ENCODE peak calls at places on chromosome 19, in six cellular contexts. One of them, this sample, is unnamed.

GRCh38 chr19:6044056-6044805 is 66.1 kb downstream of the RFX2 start:
- DNase-seq in Peyer's patch: peak
- DNase-seq in dorsolateral prefrontal cortex: peak
- DNase-seq in esophagus squamous epithelium: no peak
- DNase-seq in neural progenitor cell: no peak
- DNase-seq in IMR-90: no peak
- DNase-seq in this sample: no peak

GRCh38 chr19:15194938-15195337 is 5.9 kb downstream of the NOTCH3 start:
- DNase-seq in Peyer's patch: no peak
- DNase-seq in dorsolateral prefrontal cortex: peak
- DNase-seq in esophagus squamous epithelium: no peak
- DNase-seq in neural progenitor cell: no peak
- DNase-seq in IMR-90: peak
- DNase-seq in this sample: peak

GRCh38 chr19:24063312-24063711 is 23.7 kb upstream of the ZNF254 start:
- DNase-seq in Peyer's patch: no peak
- DNase-seq in dorsolateral prefrontal cortex: no peak
- DNase-seq in esophagus squamous epithelium: no peak
- DNase-seq in neural progenitor cell: no peak
- DNase-seq in IMR-90: no peak
- DNase-seq in this sample: no peak

GRCh38 chr19:50402544-50403301 is 16.0 kb upstream of the SPIB start:
- DNase-seq in Peyer's patch: no peak
- DNase-seq in dorsolateral prefrontal cortex: no peak
- DNase-seq in esophagus squamous epithelium: no peak
- DNase-seq in neural progenitor cell: no peak
- DNase-seq in IMR-90: no peak
- DNase-seq in this sample: no peak

GRCh38 chr19:33988601-33989000 is 183.7 kb upstream of the LSM14A start:
- DNase-seq in Peyer's patch: no peak
- DNase-seq in dorsolateral prefrontal cortex: no peak
- DNase-seq in esophagus squamous epithelium: no peak
- DNase-seq in neural progenitor cell: peak
- DNase-seq in IMR-90: peak
- DNase-seq in this sample: peak

GRCh38 chr19:55173717-55174409 is 6.2 kb downstream of the SYT5 start:
- DNase-seq in Peyer's patch: peak
- DNase-seq in dorsolateral prefrontal cortex: no peak
- DNase-seq in esophagus squamous epithelium: no peak
- DNase-seq in neural progenitor cell: peak
- DNase-seq in IMR-90: peak
- DNase-seq in this sample: peak

GRCh38 chr19:43570174-43570791 is 5.0 kb downstream of the XRCC1 start:
- DNase-seq in Peyer's patch: no peak
- DNase-seq in dorsolateral prefrontal cortex: no peak
- DNase-seq in esophagus squamous epithelium: no peak
- DNase-seq in neural progenitor cell: no peak
- DNase-seq in IMR-90: no peak
- DNase-seq in this sample: no peak

GRCh38 chr19:13588953-13589833 is 82.9 kb upstream of the CACNA1A start:
- DNase-seq in Peyer's patch: peak
- DNase-seq in dorsolateral prefrontal cortex: peak
- DNase-seq in esophagus squamous epithelium: no peak
- DNase-seq in neural progenitor cell: peak
- DNase-seq in IMR-90: peak
- DNase-seq in this sample: peak

GRCh38 chr19:3176715-3177501 is 1.7 kb upstream of the S1PR4 start:
- DNase-seq in Peyer's patch: peak
- DNase-seq in dorsolateral prefrontal cortex: no peak
- DNase-seq in esophagus squamous epithelium: no peak
- DNase-seq in neural progenitor cell: no peak
- DNase-seq in IMR-90: peak
- DNase-seq in this sample: no peak

GRCh38 chr19:12834418-12834943 is at the start of gene RTBDN:
- DNase-seq in Peyer's patch: no peak
- DNase-seq in dorsolateral prefrontal cortex: peak
- DNase-seq in esophagus squamous epithelium: no peak
- DNase-seq in neural progenitor cell: peak
- DNase-seq in IMR-90: no peak
- DNase-seq in this sample: no peak

GRCh38 chr19:44848036-44848804 is 2.1 kb downstream of the NECTIN2 start:
- DNase-seq in Peyer's patch: peak
- DNase-seq in dorsolateral prefrontal cortex: no peak
- DNase-seq in esophagus squamous epithelium: no peak
- DNase-seq in neural progenitor cell: peak
- DNase-seq in IMR-90: peak
- DNase-seq in this sample: peak

DNA sequence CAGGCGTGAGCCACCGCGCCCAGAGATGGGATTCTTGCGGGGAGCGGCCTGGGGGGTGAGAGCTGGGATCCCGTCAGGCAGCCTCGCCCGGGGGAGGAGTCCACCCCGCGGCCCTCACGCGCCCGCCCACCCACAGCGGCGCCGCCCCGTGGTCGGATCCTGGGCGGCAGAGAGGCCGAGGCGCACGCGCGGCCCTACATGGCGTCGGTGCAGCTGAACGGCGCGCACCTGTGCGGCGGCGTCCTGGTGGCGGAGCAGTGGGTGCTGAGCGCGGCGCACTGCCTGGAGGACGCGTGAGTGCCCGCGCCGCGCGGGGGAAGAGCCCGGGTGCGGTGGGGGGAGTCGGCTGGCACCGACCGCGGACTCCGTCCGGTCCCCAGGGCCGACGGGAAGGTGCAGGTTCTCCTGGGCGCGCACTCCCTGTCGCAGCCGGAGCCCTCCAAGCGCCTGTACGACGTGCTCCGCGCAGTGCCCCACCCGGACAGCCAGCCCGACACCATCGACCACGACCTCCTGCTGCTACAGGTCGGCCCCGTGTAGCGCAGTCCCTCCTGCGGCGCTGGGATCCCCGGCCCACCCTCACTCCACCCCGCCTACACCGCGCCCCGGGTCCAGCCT is 1.1 kb downstream of the CFD start:
- DNase-seq in Peyer's patch: peak
- DNase-seq in dorsolateral prefrontal cortex: no peak
- DNase-seq in esophagus squamous epithelium: no peak
- DNase-seq in neural progenitor cell: peak
- DNase-seq in IMR-90: peak
- DNase-seq in this sample: no peak
- TF ChIP-seq CTCF in Peyer's patch: no peak
- TF ChIP-seq CTCF in dorsolateral prefrontal cortex: no peak
- TF ChIP-seq CTCF in esophagus squamous epithelium: peak
- TF ChIP-seq CTCF in neural progenitor cell: peak
- TF ChIP-seq CTCF in IMR-90: peak
- TF ChIP-seq CTCF in this sample: no peak

GRCh38 chr19:38247126-38247525 is 9.0 kb downstream of the PPP1R14A start:
- DNase-seq in Peyer's patch: no peak
- DNase-seq in dorsolateral prefrontal cortex: no peak
- DNase-seq in esophagus squamous epithelium: no peak
- DNase-seq in neural progenitor cell: no peak
- DNase-seq in IMR-90: no peak
- DNase-seq in this sample: no peak

GRCh38 chr19:38243279-38243673 is 12.9 kb downstream of the PPP1R14A start:
- DNase-seq in Peyer's patch: no peak
- DNase-seq in dorsolateral prefrontal cortex: no peak
- DNase-seq in esophagus squamous epithelium: no peak
- DNase-seq in neural progenitor cell: no peak
- DNase-seq in IMR-90: no peak
- DNase-seq in this sample: no peak

GRCh38 chr19:38247734-38248268 is 8.4 kb downstream of the PPP1R14A start:
- DNase-seq in Peyer's patch: no peak
- DNase-seq in dorsolateral prefrontal cortex: peak
- DNase-seq in esophagus squamous epithelium: no peak
- DNase-seq in neural progenitor cell: no peak
- DNase-seq in IMR-90: no peak
- DNase-seq in this sample: no peak

GRCh38 chr19:38248421-38248820 is 7.8 kb downstream of the PPP1R14A start:
- DNase-seq in Peyer's patch: peak
- DNase-seq in dorsolateral prefrontal cortex: no peak
- DNase-seq in esophagus squamous epithelium: no peak
- DNase-seq in neural progenitor cell: no peak
- DNase-seq in IMR-90: no peak
- DNase-seq in this sample: no peak

GRCh38 chr19:38245826-38246498 is 10.2 kb downstream of the PPP1R14A start:
- DNase-seq in Peyer's patch: no peak
- DNase-seq in dorsolateral prefrontal cortex: no peak
- DNase-seq in esophagus squamous epithelium: no peak
- DNase-seq in neural progenitor cell: no peak
- DNase-seq in IMR-90: peak
- DNase-seq in this sample: peak
- H3K27ac ChIP-seq in Peyer's patch: peak
- H3K27ac ChIP-seq in dorsolateral prefrontal cortex: peak
- H3K27ac ChIP-seq in esophagus squamous epithelium: no peak
- H3K27ac ChIP-seq in neural progenitor cell: no peak
- H3K27ac ChIP-seq in IMR-90: peak
- H3K27ac ChIP-seq in this sample: no peak

DNA sequence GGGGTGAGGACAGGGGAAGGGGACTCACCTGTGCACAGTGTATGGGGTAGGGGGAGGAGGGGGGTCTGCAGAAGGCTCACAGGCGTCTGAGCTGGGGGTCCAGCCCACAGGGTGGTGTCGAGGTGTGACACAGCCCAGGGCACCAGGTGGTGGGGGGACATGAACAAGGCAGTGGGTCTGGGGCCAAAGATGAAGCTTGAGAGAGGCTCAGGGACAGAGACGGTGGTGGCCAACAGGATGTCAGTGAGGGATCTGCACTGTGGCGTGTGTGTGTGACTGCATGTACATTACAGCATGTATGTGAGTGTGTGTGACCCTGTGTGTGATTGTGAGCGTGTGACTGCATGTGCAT is 1.7 kb downstream of the ADAMTS10 start:
- DNase-seq in Peyer's patch: no peak
- DNase-seq in dorsolateral prefrontal cortex: no peak
- DNase-seq in esophagus squamous epithelium: no peak
- DNase-seq in neural progenitor cell: no peak
- DNase-seq in IMR-90: no peak
- DNase-seq in this sample: no peak
- H3K4me3 ChIP-seq in Peyer's patch: peak
- H3K4me3 ChIP-seq in dorsolateral prefrontal cortex: peak
- H3K4me3 ChIP-seq in esophagus squamous epithelium: peak
- H3K4me3 ChIP-seq in neural progenitor cell: peak
- H3K4me3 ChIP-seq in IMR-90: peak
- H3K4me3 ChIP-seq in this sample: peak

GRCh38 chr19:7874857-7875393 is 735 bp upstream of the PRR36 start:
- DNase-seq in Peyer's patch: no peak
- DNase-seq in dorsolateral prefrontal cortex: no peak
- DNase-seq in esophagus squamous epithelium: no peak
- DNase-seq in neural progenitor cell: no peak
- DNase-seq in IMR-90: no peak
- DNase-seq in this sample: no peak

GRCh38 chr19:7883105-7883504 is 5.2 kb upstream of the LRRC8E start:
- DNase-seq in Peyer's patch: no peak
- DNase-seq in dorsolateral prefrontal cortex: no peak
- DNase-seq in esophagus squamous epithelium: no peak
- DNase-seq in neural progenitor cell: no peak
- DNase-seq in IMR-90: no peak
- DNase-seq in this sample: no peak

GRCh38 chr19:7877249-7877836 is 3.2 kb upstream of the PRR36 start:
- DNase-seq in Peyer's patch: no peak
- DNase-seq in dorsolateral prefrontal cortex: no peak
- DNase-seq in esophagus squamous epithelium: no peak
- DNase-seq in neural progenitor cell: no peak
- DNase-seq in IMR-90: no peak
- DNase-seq in this sample: no peak

GRCh38 chr19:7881910-7882309 is 6.4 kb upstream of the LRRC8E start:
- DNase-seq in Peyer's patch: no peak
- DNase-seq in dorsolateral prefrontal cortex: no peak
- DNase-seq in esophagus squamous epithelium: no peak
- DNase-seq in neural progenitor cell: no peak
- DNase-seq in IMR-90: no peak
- DNase-seq in this sample: no peak

DNA sequence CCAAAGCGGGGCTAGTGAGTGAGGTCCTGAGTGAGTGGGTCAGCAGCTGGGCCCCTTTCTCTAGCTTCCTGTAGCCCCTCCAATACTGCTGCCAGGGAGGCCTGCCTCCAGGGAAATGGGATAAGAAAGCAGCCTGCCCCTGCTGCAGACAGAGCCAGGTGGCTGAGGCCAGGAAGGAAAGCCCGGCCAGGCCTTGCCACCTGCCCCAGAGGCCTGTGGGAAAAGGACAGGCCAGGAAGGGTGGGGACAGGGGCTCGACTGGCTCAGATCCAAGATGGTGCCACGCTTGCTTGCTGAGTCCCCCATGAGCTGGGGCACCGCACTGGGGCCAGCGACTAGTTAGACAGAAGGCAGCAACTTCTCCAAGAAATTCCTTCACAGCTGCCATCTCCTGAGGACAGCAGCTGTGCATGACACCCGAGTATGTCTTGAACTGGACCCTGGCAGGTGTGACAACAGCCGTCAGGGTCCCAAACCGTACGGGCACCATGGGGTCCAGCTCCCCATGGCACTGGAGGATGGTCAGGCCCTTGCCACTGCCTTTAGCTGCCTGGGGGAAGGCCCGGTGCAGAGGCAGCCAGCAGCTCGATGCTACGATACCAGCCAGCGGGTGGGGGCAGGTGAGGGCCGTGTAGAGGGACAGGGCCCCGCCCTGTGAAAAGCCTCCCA is 5.0 kb upstream of the PRR36 start:
- DNase-seq in Peyer's patch: no peak
- DNase-seq in dorsolateral prefrontal cortex: no peak
- DNase-seq in esophagus squamous epithelium: no peak
- DNase-seq in neural progenitor cell: no peak
- DNase-seq in IMR-90: no peak
- DNase-seq in this sample: no peak
- TF ChIP-seq CTCF in Peyer's patch: no peak
- TF ChIP-seq CTCF in dorsolateral prefrontal cortex: no peak
- TF ChIP-seq CTCF in esophagus squamous epithelium: no peak
- TF ChIP-seq CTCF in neural progenitor cell: no peak
- TF ChIP-seq CTCF in IMR-90: no peak
- TF ChIP-seq CTCF in this sample: no peak

DNA sequence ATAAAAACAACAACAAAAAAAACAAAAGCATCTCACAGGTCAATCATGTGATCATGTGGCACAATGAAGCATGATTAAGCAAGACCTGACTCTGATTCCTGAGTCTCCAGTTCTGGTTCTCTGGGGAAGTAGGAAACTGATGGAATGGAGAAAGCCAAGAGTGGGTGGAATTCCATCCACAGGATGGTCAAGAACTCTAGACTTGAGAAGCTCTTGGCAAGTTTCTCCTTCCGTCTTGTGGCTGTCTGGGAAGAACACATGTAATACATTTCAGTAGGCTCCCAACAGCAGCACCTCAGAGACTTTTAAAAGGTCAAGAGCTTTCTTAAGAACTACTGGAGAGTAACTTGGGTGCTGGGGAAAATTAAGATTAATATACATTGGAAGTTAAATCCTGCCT is 78.6 kb upstream of the TSHZ3 start:
- DNase-seq in Peyer's patch: no peak
- DNase-seq in dorsolateral prefrontal cortex: no peak
- DNase-seq in esophagus squamous epithelium: no peak
- DNase-seq in neural progenitor cell: no peak
- DNase-seq in IMR-90: no peak
- DNase-seq in this sample: no peak
- H3K27ac ChIP-seq in Peyer's patch: no peak
- H3K27ac ChIP-seq in dorsolateral prefrontal cortex: no peak
- H3K27ac ChIP-seq in esophagus squamous epithelium: no peak
- H3K27ac ChIP-seq in neural progenitor cell: no peak
- H3K27ac ChIP-seq in IMR-90: no peak
- H3K27ac ChIP-seq in this sample: no peak